ENCODE peak calls at places on chromosomes 7 and 10, in four cellular contexts. L, C, X and J are unnamed samples.

GRCh38 chr7:116505278-116505677 is 5.7 kb downstream of the CAV2 start:
- DNase-seq in C (no peak), L (no peak), X (no peak), J (no peak)

GRCh38 chr10:19825690-19826089 is 9.5 kb downstream of the PLXDC2 start:
- DNase-seq in X (no peak), C (no peak), L (no peak), J (peak)

GRCh38 chr10:34985823-34986222 is 104.3 kb downstream of the CUL2 start:
- DNase-seq in X (no peak), C (peak), L (peak), J (peak)

GRCh38 chr10:102235991-102236390 is 5.3 kb downstream of the PITX3 start:
- DNase-seq in L (no peak), C (no peak), X (no peak), J (no peak)

GRCh38 chr10:110576220-110576619 is 8.7 kb downstream of the SMC3 start:
- DNase-seq in X (peak), C (no peak), L (no peak), J (no peak)

GRCh38 chr10:100875484-100876166 is 37.1 kb upstream of the SLF2 start:
- DNase-seq in X (no peak), C (no peak), L (peak), J (no peak)

GRCh38 chr10:94282369-94282768 is 80.4 kb downstream of the NOC3L start:
- DNase-seq in X (no peak), C (no peak), L (no peak), J (no peak)

GRCh38 chr7:3844545-3845151 is 543.6 kb downstream of the SDK1 start:
- DNase-seq in C (no peak), X (no peak), L (no peak), J (no peak)

GRCh38 chr7:75881436-75882095 is 2.7 kb downstream of the RHBDD2 start:
- DNase-seq in X (no peak), C (no peak), L (no peak), J (no peak)

GRCh38 chr10:47449102-47449978 is 34.6 kb downstream of the ANXA8 start:
- DNase-seq in L (no peak), C (no peak), X (no peak), J (peak)

GRCh38 chr10:114548662-114549061 is 109.4 kb downstream of the ABLIM1 start:
- DNase-seq in L (peak), X (peak), C (peak), J (peak)

GRCh38 chr7:55590517-55591281 is 18.4 kb upstream of the VOPP1 start:
- DNase-seq in C (no peak), L (no peak), X (no peak), J (no peak)

GRCh38 chr10:110923856-110924493 is 4.6 kb downstream of the SHOC2 start:
- DNase-seq in C (peak), X (no peak), L (peak), J (peak)

GRCh38 chr7:148941598-148942280 is 57.6 kb upstream of the EZH2 start:
- DNase-seq in X (peak), C (peak), L (peak), J (peak)

GRCh38 chr10:70849582-70850016 is 33.9 kb downstream of the SGPL1 start:
- DNase-seq in L (peak), C (peak), X (peak), J (no peak)

GRCh38 chr10:129768437-129769355 is 195.4 kb downstream of the EBF3 start:
- DNase-seq in C (no peak), X (no peak), L (no peak), J (peak)

GRCh38 chr7:43625453-43625852 is 42.5 kb downstream of the STK17A start:
- DNase-seq in X (no peak), L (no peak), C (no peak), J (no peak)

GRCh38 chr10:131576341-131577177 is 265.0 kb upstream of the TCERG1L start:
- DNase-seq in C (no peak), X (no peak), L (no peak), J (no peak)

GRCh38 chr10:14923972-14924371 is 29.9 kb downstream of the DCLRE1C start:
- DNase-seq in L (no peak), X (no peak), C (peak), J (no peak)

GRCh38 chr10:102645388-102645740 is 1.1 kb downstream of the TRIM8 start:
- DNase-seq in L (peak), X (peak), C (peak), J (peak)

GRCh38 chr7:10706875-10707493 is 266.7 kb upstream of the PHF14 start:
- DNase-seq in C (no peak), L (no peak), X (no peak), J (no peak)

GRCh38 chr7:78473011-78473410 is 674.4 kb downstream of the PHTF2 start:
- DNase-seq in X (no peak), L (no peak), C (no peak), J (no peak)

GRCh38 chr10:69936091-69936490 is 116.6 kb upstream of the MACROH2A2 start:
- DNase-seq in C (peak), L (no peak), X (no peak), J (peak)

GRCh38 chr10:11532329-11532728 is 79.1 kb downstream of the USP6NL start:
- DNase-seq in C (no peak), L (peak), X (no peak), J (no peak)

GRCh38 chr7:156993925-156994235 is 16.6 kb downstream of the MNX1 start:
- DNase-seq in C (no peak), L (no peak), X (no peak), J (no peak)

GRCh38 chr7:102284891-102285540 is 1.7 kb upstream of the SH2B2 start:
- DNase-seq in L (no peak), C (no peak), X (no peak), J (peak)

GRCh38 chr7:101792051-101792651 is 25.3 kb upstream of the CUX1 start:
- DNase-seq in X (no peak), L (no peak), C (no peak), J (no peak)

GRCh38 chr10:69065406-69066361 is 22.2 kb upstream of the SRGN start:
- DNase-seq in L (no peak), X (peak), C (peak), J (peak)

GRCh38 chr7:39838326-39838725 is 111.7 kb upstream of the CDK13 start:
- DNase-seq in L (no peak), X (peak), C (no peak), J (peak)

GRCh38 chr10:28913850-28914249 is 236.5 kb downstream of the BAMBI start:
- DNase-seq in C (peak), X (no peak), L (peak), J (no peak)

GRCh38 chr7:133053321-133053891 is 28.5 kb downstream of the CHCHD3 start:
- DNase-seq in X (no peak), L (no peak), C (peak), J (no peak)

GRCh38 chr10:68725016-68725415 is 4.0 kb downstream of the CCAR1 start:
- DNase-seq in X (no peak), C (no peak), L (no peak), J (no peak)

GRCh38 chr7:39271386-39271785 is 293.7 kb downstream of the POU6F2 start:
- DNase-seq in X (no peak), C (peak), L (no peak), J (no peak)

GRCh38 chr7:128359336-128359735 is 2.2 kb downstream of the PRRT4 start:
- DNase-seq in L (no peak), C (no peak), X (no peak), J (no peak)

GRCh38 chr7:90111-91063 is 102.0 kb upstream of the FAM20C start:
- DNase-seq in X (peak), C (no peak), L (no peak), J (peak)

GRCh38 chr10:42743697-42744096 is 38.9 kb upstream of the BMS1 start:
- DNase-seq in L (no peak), C (no peak), X (no peak), J (no peak)

GRCh38 chr7:125516194-125516593 is 586.6 kb upstream of the POT1 start:
- DNase-seq in L (no peak), X (no peak), C (no peak), J (no peak)

GRCh38 chr7:73715648-73716317 is 3.7 kb downstream of the STX1A start:
- DNase-seq in L (peak), C (peak), X (peak), J (peak)

GRCh38 chr10:15201589-15202300 is 33.3 kb upstream of the NMT2 start:
- DNase-seq in C (no peak), L (no peak), X (peak), J (no peak)

GRCh38 chr7:6252748-6253147 is 19.7 kb downstream of the CYTH3 start:
- DNase-seq in C (no peak), L (no peak), X (no peak), J (no peak)

GRCh38 chr7:1098243-1099153 is 10.6 kb downstream of the GPER1 start:
- DNase-seq in C (no peak), X (no peak), L (no peak), J (no peak)

GRCh38 chr7:1097120-1097504 is 9.2 kb downstream of the GPER1 start:
- DNase-seq in C (no peak), X (no peak), L (no peak), J (no peak)

GRCh38 chr7:1095621-1096155 is 7.8 kb downstream of the GPER1 start:
- DNase-seq in X (no peak), L (no peak), C (no peak), J (no peak)

GRCh38 chr7:1094870-1095269 is 7.0 kb downstream of the GPER1 start:
- DNase-seq in X (no peak), C (no peak), L (no peak), J (no peak)

DNA sequence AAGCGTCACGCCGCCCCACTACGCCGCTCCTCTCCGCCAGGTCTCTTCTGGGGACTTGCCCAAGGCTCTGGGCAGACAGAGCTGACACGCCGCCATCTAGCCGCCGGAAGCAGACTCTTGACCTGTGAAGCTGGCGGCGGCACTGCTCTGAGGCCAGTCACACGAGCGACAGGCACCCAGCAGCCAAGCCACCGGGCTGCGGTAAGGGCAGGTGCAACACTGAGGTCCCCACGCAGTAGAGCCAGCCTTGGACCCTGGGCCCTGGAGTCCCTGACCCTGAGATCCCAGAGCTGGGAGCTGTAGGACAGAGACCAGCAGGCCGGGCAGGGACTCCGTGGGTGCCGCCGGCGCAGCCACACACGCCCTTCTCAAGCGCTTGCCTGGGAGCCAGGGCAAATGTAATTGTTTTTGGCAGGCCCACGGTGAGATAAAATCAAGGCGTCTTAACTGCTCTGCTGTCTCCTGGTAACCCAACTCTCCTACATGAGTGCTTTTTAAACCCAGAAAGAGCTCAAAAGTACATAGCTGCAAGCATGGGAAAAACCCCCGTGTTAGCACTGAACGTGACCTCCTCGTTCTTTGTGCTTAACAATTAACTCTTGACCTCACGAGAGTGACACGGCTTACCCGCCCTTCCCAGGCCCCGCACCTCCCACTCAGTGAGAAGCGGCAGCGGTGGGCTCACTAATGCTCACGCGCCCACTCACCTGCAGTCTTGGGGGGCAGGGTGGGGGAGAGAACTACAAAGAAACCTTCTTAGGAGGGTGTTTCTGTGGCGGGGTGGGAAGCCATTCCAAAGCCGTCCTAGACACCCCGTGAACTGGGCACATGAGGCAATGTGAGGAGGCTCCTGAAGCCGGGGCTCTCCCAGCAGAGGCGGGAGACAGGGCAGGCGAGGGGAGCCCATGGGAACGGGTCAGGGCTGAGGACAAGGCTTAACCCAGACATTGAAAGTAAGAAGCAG is 8.5 kb downstream of the GPER1 start:
- DNase-seq in X (no peak), L (no peak), C (no peak), J (no peak)
- TF ChIP-seq POLR2A in X (no peak), L (no peak), C (no peak), J (no peak)

GRCh38 chr7:158816995-158817394 is 12.3 kb downstream of the ESYT2 start:
- DNase-seq in L (no peak), X (no peak), C (no peak), J (no peak)

GRCh38 chr7:158816271-158816670 is 13.0 kb downstream of the ESYT2 start:
- DNase-seq in L (no peak), C (no peak), X (no peak), J (no peak)

GRCh38 chr7:158819571-158820203 is 9.6 kb downstream of the ESYT2 start:
- DNase-seq in X (no peak), C (no peak), L (no peak), J (peak)

GRCh38 chr7:158820656-158821055 is 8.7 kb downstream of the ESYT2 start:
- DNase-seq in L (no peak), X (no peak), C (no peak), J (no peak)

DNA sequence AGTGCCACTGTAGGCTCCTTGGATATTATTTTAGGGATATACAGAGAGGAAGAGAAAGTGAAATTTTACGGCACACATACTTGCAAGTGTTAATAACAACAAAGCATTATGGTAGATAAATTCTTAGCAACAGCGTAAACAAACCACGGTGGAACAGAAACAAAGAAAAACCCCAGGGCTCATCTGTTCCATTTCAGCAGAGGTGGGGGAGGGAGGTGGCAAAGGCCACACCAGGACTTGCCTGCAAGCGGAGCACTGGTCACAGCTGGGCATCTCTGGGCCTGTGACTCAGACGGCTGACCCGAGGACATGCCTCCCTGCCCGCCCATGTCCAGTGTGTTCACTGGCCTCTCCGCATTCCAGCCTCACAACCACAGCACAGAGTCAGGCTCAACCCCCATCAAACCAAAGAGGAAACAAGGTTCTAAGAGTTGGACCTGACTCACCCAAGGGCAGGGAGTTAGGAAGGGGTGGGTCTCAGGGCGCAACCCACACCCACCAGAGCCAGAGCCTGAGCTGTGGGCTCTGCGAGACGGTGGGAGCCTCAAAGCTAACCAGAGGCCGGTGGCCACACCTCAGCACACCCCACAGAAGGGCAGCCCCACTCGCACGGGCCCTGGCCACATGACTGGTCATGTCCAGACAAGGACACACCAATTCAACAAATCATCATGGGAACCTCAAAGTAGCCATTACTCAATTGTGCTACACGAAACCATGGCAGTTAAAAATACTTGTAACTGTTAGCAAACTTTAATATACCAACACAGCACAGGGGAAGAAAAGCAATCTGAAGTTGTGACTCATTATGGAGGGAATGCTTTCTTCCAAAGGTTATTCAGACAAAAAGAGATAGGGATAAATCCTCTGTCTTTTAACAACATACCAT is 10.7 kb downstream of the ESYT2 start:
- DNase-seq in L (peak), C (peak), X (peak), J (peak)
- TF ChIP-seq MAX in L (peak), C (peak), X (no peak), J (peak)

GRCh38 chr7:135744938-135745701 is 3.5 kb downstream of the FAM180A start:
- DNase-seq in L (no peak), C (no peak), X (peak), J (no peak)
- H3K4me3 ChIP-seq in L (no peak), C (no peak), X (no peak), J (no peak)

GRCh38 chr10:45418859-45419672 is 45.0 kb downstream of the ALOX5 start:
- DNase-seq in X (peak), L (peak), C (no peak), J (peak)
- TF ChIP-seq POLR2A in X (no peak), L (no peak), C (no peak), J (no peak)

GRCh38 chr10:126480648-126481047 is 92.4 kb upstream of the ADAM12 start:
- DNase-seq in C (no peak), X (no peak), L (no peak), J (no peak)

GRCh38 chr10:126479280-126479679 is 91.0 kb upstream of the ADAM12 start:
- DNase-seq in L (no peak), C (no peak), X (no peak), J (no peak)

GRCh38 chr10:126474031-126474430 is 85.8 kb upstream of the ADAM12 start:
- DNase-seq in L (no peak), X (no peak), C (no peak), J (no peak)

GRCh38 chr10:126478600-126478999 is 90.3 kb upstream of the ADAM12 start:
- DNase-seq in X (no peak), C (no peak), L (no peak), J (no peak)

DNA sequence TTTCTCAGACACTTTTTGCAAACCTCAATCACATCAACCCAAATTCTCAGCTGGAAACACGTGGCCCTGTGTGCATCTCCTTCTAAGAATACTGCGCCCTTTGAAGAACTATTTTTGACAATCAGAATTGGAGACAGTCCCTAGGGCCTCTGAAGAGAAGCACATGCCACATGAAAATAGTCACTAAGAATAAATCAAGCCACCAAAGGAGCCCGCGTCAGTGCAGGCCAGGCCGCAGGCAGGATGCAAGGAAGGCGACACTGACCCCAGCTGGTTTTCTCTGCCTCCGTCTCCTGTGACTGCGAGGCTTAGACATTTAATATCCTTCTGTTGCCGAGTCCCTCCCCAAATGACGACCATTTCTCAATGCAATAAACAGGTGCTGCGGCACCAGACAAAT is 88.0 kb upstream of the ADAM12 start:
- DNase-seq in X (no peak), C (no peak), L (no peak), J (no peak)
- TF ChIP-seq MAX in X (no peak), C (no peak), L (no peak), J (no peak)

GRCh38 chr10:78866731-78867554 is 201.8 kb upstream of the ZMIZ1 start:
- DNase-seq in L (no peak), C (no peak), X (no peak), J (no peak)
- H3K4me3 ChIP-seq in L (no peak), C (no peak), X (no peak), J (no peak)

DNA sequence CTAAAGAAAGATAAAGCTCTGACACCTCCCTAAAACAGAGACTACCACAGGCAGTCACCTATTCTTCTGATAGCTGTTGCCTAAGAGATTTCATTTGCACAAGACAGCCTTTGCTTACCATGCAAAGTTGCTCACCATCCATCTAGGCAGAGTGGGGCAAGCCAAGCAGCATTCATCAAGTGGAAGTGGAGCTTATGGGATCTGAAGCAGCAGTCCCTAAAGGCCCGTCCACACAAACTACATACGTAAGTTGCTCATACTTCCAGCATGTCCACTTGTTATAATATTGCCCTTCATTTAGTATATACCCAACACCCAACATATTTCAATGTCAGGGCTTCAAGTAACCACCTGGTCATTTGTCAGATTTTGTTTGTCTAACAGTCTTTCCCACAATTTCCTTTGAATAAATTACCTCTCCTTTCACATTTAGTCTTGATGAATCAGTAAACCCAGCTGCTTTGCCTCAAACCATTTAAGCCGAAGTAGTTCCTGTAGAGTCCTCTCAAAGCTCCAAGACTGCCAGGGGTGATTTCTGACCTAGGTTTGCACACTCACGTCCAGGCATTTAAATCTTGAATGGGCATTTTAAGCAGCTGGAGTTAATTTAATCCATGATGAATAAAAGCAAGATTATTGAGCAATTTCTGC is 67.9 kb downstream of the ATAD1 start:
- DNase-seq in X (no peak), C (no peak), L (no peak), J (peak)
- TF ChIP-seq POLR2A in X (no peak), C (no peak), L (no peak), J (no peak)